ENCODE peak calls at places on chromosomes 6 and 20, in seven cellular contexts. Y, R, U, G, F, X and I are unnamed samples.

GRCh38 chr6:37547564-37548061 is 47.9 kb upstream of the CCDC167 start:
- DNase-seq in Y (peak), R (no peak), U (no peak), G (no peak), F (no peak), X (no peak), I (no peak)

GRCh38 chr6:67121115-67121514 is 1414.1 kb upstream of the EYS start:
- DNase-seq in Y (no peak), R (no peak), U (no peak), G (no peak), F (no peak), X (no peak), I (no peak)

GRCh38 chr6:143806282-143807102 is 36.6 kb upstream of the LTV1 start:
- DNase-seq in Y (peak), R (peak), U (no peak), G (peak), F (no peak), X (no peak), I (no peak)

GRCh38 chr6:47391675-47392074 is 82.0 kb upstream of the TNFRSF21 start:
- DNase-seq in Y (no peak), R (no peak), U (no peak), G (no peak), F (no peak), X (no peak), I (no peak)

GRCh38 chr6:141848029-141848890 is 284.5 kb upstream of the GJE1 start:
- DNase-seq in Y (peak), R (no peak), U (no peak), G (no peak), F (no peak), X (no peak), I (no peak)

GRCh38 chr6:165611294-165611693 is 51.7 kb downstream of the PDE10A start:
- DNase-seq in Y (no peak), R (no peak), U (no peak), G (no peak), F (no peak), X (no peak), I (no peak)

GRCh38 chr6:161644521-161644920 is 370.7 kb upstream of the AGPAT4 start:
- DNase-seq in Y (no peak), R (no peak), U (no peak), G (no peak), F (no peak), X (no peak), I (no peak)

GRCh38 chr6:72654101-72654618 is 32.3 kb downstream of the KCNQ5 start:
- DNase-seq in Y (no peak), R (no peak), U (no peak), G (no peak), F (no peak), X (no peak), I (no peak)

GRCh38 chr20:48614593-48615274 is 213.1 kb downstream of the PREX1 start:
- DNase-seq in Y (no peak), R (no peak), U (no peak), G (no peak), F (no peak), X (no peak), I (no peak)

GRCh38 chr6:89580997-89581666 is 57.4 kb downstream of the LYRM2 start:
- DNase-seq in Y (no peak), R (no peak), U (no peak), G (no peak), F (no peak), X (no peak), I (no peak)

GRCh38 chr6:108947114-108947854 is 99.1 kb downstream of the ARMC2 start:
- DNase-seq in Y (peak), R (peak), U (no peak), G (peak), F (no peak), X (no peak), I (no peak)

GRCh38 chr6:53241936-53242335 is 93.3 kb upstream of the GCM1 start:
- DNase-seq in Y (no peak), R (no peak), U (no peak), G (no peak), F (no peak), X (no peak), I (no peak)

GRCh38 chr6:72720464-72720863 is 98.6 kb downstream of the KCNQ5 start:
- DNase-seq in Y (peak), R (peak), U (no peak), G (no peak), F (no peak), X (no peak), I (no peak)

GRCh38 chr20:20266552-20266951 is 101.4 kb upstream of the INSM1 start:
- DNase-seq in Y (no peak), R (no peak), U (no peak), G (no peak), F (no peak), X (no peak), I (no peak)

GRCh38 chr20:41862023-41862422 is 243.8 kb upstream of the CHD6 start:
- DNase-seq in Y (no peak), R (no peak), U (no peak), G (no peak), F (peak), X (peak), I (peak)

GRCh38 chr6:134267917-134268361 is 50.0 kb downstream of the SGK1 start:
- DNase-seq in Y (no peak), R (peak), U (peak), G (no peak), F (peak), X (peak), I (peak)

GRCh38 chr6:113924199-113924791 is 46.7 kb downstream of the HDAC2 start:
- DNase-seq in Y (peak), R (no peak), U (no peak), G (no peak), F (no peak), X (no peak), I (no peak)

GRCh38 chr20:55947701-55948100 is 57.6 kb downstream of the CBLN4 start:
- DNase-seq in Y (no peak), R (no peak), U (no peak), G (no peak), F (no peak), X (no peak), I (no peak)

GRCh38 chr6:148716811-148717210 is 30.0 kb upstream of the UST start:
- DNase-seq in Y (no peak), R (no peak), U (no peak), G (no peak), F (no peak), X (no peak), I (no peak)

GRCh38 chr6:110620065-110620464 is 143.7 kb upstream of the SLC22A16 start:
- DNase-seq in Y (no peak), R (no peak), U (no peak), G (no peak), F (no peak), X (no peak), I (no peak)

GRCh38 chr6:79421707-79422484 is 115.3 kb downstream of the LCA5 start:
- DNase-seq in Y (peak), R (peak), U (no peak), G (peak), F (no peak), X (no peak), I (no peak)

GRCh38 chr6:153373869-153374268 is 242.8 kb upstream of the RGS17 start:
- DNase-seq in Y (no peak), R (no peak), U (no peak), G (no peak), F (no peak), X (no peak), I (no peak)

GRCh38 chr6:894274-894673 is 201.3 kb upstream of the EXOC2 start:
- DNase-seq in Y (no peak), R (no peak), U (no peak), G (no peak), F (peak), X (no peak), I (peak)

GRCh38 chr6:169839898-169840631 is 88.6 kb downstream of the ERMARD start:
- DNase-seq in Y (no peak), R (no peak), U (no peak), G (no peak), F (no peak), X (no peak), I (peak)

GRCh38 chr20:1588166-1588868 is 30.8 kb upstream of the SIRPD start:
- DNase-seq in Y (no peak), R (no peak), U (no peak), G (no peak), F (no peak), X (no peak), I (no peak)

GRCh38 chr6:160042014-160042773 is 73.3 kb downstream of the IGF2R start:
- DNase-seq in Y (peak), R (peak), U (no peak), G (no peak), F (no peak), X (no peak), I (no peak)

GRCh38 chr6:9482030-9482731 is 932.7 kb downstream of the TFAP2A start:
- DNase-seq in Y (peak), R (peak), U (no peak), G (peak), F (peak), X (no peak), I (no peak)

GRCh38 chr20:53493201-53493908 is 100.3 kb downstream of the ZNF217 start:
- DNase-seq in Y (no peak), R (no peak), U (no peak), G (no peak), F (no peak), X (no peak), I (no peak)

GRCh38 chr6:109794201-109794926 is 103.3 kb downstream of the FIG4 start:
- DNase-seq in Y (peak), R (no peak), U (no peak), G (peak), F (no peak), X (no peak), I (no peak)

GRCh38 chr6:28543671-28544131 is 18.0 kb downstream of the GPX5 start:
- DNase-seq in Y (no peak), R (peak), U (no peak), G (no peak), F (peak), X (peak), I (peak)

GRCh38 chr20:6909608-6910007 is 142.1 kb downstream of the BMP2 start:
- DNase-seq in Y (no peak), R (peak), U (no peak), G (no peak), F (no peak), X (no peak), I (no peak)

GRCh38 chr6:54282186-54282585 is 26.1 kb upstream of the TINAG start:
- DNase-seq in Y (peak), R (no peak), U (no peak), G (peak), F (no peak), X (no peak), I (no peak)

GRCh38 chr20:62305765-62306431 is 3.1 kb downstream of the ADRM1 start:
- DNase-seq in Y (no peak), R (no peak), U (no peak), G (no peak), F (no peak), X (no peak), I (no peak)

GRCh38 chr6:90415178-90415577 is 118.5 kb upstream of the BACH2 start:
- DNase-seq in Y (no peak), R (no peak), U (no peak), G (no peak), F (no peak), X (no peak), I (no peak)

GRCh38 chr6:15739867-15740266 is 77.0 kb upstream of the DTNBP1 start:
- DNase-seq in Y (no peak), R (no peak), U (no peak), G (no peak), F (no peak), X (no peak), I (no peak)
- H2BK120ac ChIP-seq in Y (no peak), R (no peak), U (no peak), G (no peak), F (no peak), X (no peak), I (no peak)

GRCh38 chr20:513429-513828 is 30.2 kb downstream of the CSNK2A1 start:
- DNase-seq in Y (peak), R (no peak), U (no peak), G (no peak), F (no peak), X (no peak), I (no peak)
- H2BK120ac ChIP-seq in Y (no peak), R (no peak), U (no peak), G (no peak), F (no peak), X (no peak), I (no peak)

GRCh38 chr6:126529605-126530004 is 189.7 kb downstream of the CENPW start:
- DNase-seq in Y (no peak), R (no peak), U (no peak), G (no peak), F (no peak), X (no peak), I (no peak)
- H2BK120ac ChIP-seq in Y (no peak), R (no peak), U (no peak), G (no peak), F (no peak), X (no peak), I (no peak)

GRCh38 chr6:129828229-129828628 is 32.9 kb downstream of the TMEM244 start:
- DNase-seq in Y (no peak), R (no peak), U (no peak), G (no peak), F (no peak), X (no peak), I (no peak)
- H2BK120ac ChIP-seq in Y (no peak), R (no peak), U (no peak), G (no peak), F (no peak), X (no peak), I (no peak)

DNA sequence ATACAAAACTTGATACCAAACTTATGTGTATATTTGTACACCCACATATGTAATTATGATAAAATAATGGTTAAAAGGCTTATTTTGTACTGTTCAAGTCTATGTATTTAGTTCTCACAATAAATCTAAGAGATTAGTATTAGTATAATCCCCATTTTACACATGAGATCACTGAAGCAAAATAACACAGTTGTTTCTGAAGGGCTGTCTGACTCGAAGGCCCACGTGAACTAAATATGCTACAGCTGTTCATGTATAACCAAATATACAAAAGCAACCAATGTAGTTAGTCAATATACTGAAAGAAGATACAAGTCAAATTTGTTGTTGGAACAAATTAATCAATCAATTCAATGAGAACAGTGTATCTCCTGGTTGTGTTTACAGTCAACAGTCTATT is 959.2 kb downstream of the EPHA7 start:
- DNase-seq in Y (no peak), R (no peak), U (no peak), G (no peak), F (no peak), X (no peak), I (no peak)
- H2BK120ac ChIP-seq in Y (no peak), R (no peak), U (no peak), G (no peak), F (no peak), X (no peak), I (no peak)

DNA sequence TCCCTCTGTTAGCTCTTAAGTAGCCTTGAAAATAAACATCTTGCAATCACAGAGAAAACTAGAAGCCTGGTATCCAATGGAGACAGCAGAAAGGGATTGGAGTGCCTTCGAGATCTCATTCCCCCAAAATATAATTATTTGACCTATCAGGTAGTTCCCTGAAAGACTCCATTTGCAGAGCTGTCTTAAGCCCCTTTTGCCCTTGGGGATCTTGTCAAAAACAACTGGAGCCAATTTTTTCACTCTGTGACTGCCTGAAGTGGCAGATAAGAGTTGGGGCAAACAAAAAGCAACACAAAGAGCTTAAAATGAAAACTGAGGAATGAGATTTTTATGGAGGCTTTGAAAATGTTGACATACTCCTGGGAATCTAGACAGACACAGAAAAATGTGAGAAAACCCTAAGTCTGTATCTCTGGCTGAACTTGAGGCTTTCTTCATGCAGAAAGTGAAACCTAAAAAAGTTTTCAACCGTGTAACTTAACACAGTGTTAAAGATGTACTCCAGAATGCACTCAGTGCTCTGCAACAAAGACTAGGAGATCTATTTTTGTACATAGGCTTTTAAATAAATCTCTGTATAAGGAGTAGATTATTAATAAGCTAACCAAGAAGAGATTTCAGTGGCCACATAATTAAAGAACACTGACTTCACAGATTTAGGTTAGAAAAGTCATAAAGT is 971.1 kb upstream of the MAN1A1 start:
- DNase-seq in Y (no peak), R (no peak), U (no peak), G (peak), F (no peak), X (no peak), I (no peak)
- H2BK120ac ChIP-seq in Y (no peak), R (no peak), U (no peak), G (no peak), F (no peak), X (no peak), I (no peak)